ENCODE peak calls at places on chromosomes 11 and 22, in seven cellular contexts. H, S, Q, Z, A, R and T are unnamed samples.

GRCh38 chr11:73625690-73626318 is 20.6 kb upstream of the PLEKHB1 start:
- DNase-seq in H (peak; percentile 77), S (peak; percentile 71), Q (peak; percentile 42), Z (peak; percentile 76), A (peak; percentile 74), R (peak; percentile 74), T (peak; percentile 89)

GRCh38 chr11:120233207-120233803 is 6.6 kb upstream of the POU2F3 start:
- DNase-seq in H (no peak), S (no peak), Q (no peak), Z (no peak), A (no peak), R (no peak), T (no peak)

GRCh38 chr22:19197997-19198865 is 19.7 kb upstream of the SLC25A1 start:
- DNase-seq in H (no peak), S (no peak), Q (no peak), Z (no peak), A (no peak), R (peak; percentile 42), T (no peak)

GRCh38 chr11:28981331-28981865 is 873.2 kb downstream of the METTL15 start:
- DNase-seq in H (peak; percentile 78), S (no peak), Q (no peak), Z (no peak), A (no peak), R (peak; percentile 37), T (no peak)

GRCh38 chr11:78838417-78838816 is 263.8 kb upstream of the NARS2 start:
- DNase-seq in H (peak; percentile 43), S (no peak), Q (no peak), Z (no peak), A (no peak), R (peak; percentile 49), T (no peak)

GRCh38 chr11:69339916-69340565 is 46.1 kb downstream of the MYEOV start:
- DNase-seq in H (no peak), S (no peak), Q (no peak), Z (no peak), A (no peak), R (no peak), T (no peak)

GRCh38 chr11:35097814-35098213 is 41.2 kb upstream of the CD44 start:
- DNase-seq in H (no peak), S (no peak), Q (no peak), Z (no peak), A (no peak), R (no peak), T (no peak)

GRCh38 chr22:42937164-42937854 is 77.6 kb downstream of the PACSIN2 start:
- DNase-seq in H (peak; percentile 87), S (no peak), Q (no peak), Z (no peak), A (peak; percentile 71), R (no peak), T (no peak)

GRCh38 chr11:69797737-69798528 is 21.3 kb downstream of the FGF3 start:
- DNase-seq in H (no peak), S (no peak), Q (no peak), Z (no peak), A (no peak), R (no peak), T (no peak)

GRCh38 chr11:2293396-2294339 is 8.1 kb downstream of the C11orf21 start:
- DNase-seq in H (no peak), S (no peak), Q (no peak), Z (peak; percentile 0), A (no peak), R (no peak), T (no peak)

GRCh38 chr11:468493-468892 is 18.4 kb downstream of the PTDSS2 start:
- DNase-seq in H (no peak), S (no peak), Q (no peak), Z (no peak), A (no peak), R (no peak), T (no peak)

GRCh38 chr22:35835267-35835997 is 117.8 kb downstream of the APOL5 start:
- DNase-seq in H (peak; percentile 62), S (no peak), Q (no peak), Z (no peak), A (no peak), R (no peak), T (no peak)

GRCh38 chr11:41842673-41843072 is 383.2 kb upstream of the LRRC4C start:
- DNase-seq in H (no peak), S (no peak), Q (no peak), Z (no peak), A (no peak), R (no peak), T (no peak)

GRCh38 chr22:47371263-47372090 is 609.0 kb downstream of the TBC1D22A start:
- DNase-seq in H (no peak), S (no peak), Q (no peak), Z (no peak), A (no peak), R (no peak), T (no peak)

GRCh38 chr11:3880724-3881123 is 25.3 kb downstream of the STIM1 start:
- DNase-seq in H (no peak), S (no peak), Q (no peak), Z (no peak), A (peak; percentile 25), R (no peak), T (no peak)

GRCh38 chr11:10125522-10126133 is 168.4 kb downstream of the SBF2 start:
- DNase-seq in H (peak; percentile 18), S (no peak), Q (no peak), Z (no peak), A (no peak), R (no peak), T (no peak)

GRCh38 chr11:94785509-94785908 is 17.4 kb downstream of the AMOTL1 start:
- DNase-seq in H (no peak), S (no peak), Q (no peak), Z (no peak), A (no peak), R (no peak), T (no peak)

GRCh38 chr22:47767403-47767802 is 1005.0 kb downstream of the TBC1D22A start:
- DNase-seq in H (no peak), S (no peak), Q (no peak), Z (no peak), A (no peak), R (no peak), T (no peak)

GRCh38 chr11:78791254-78791653 is 216.6 kb upstream of the NARS2 start:
- DNase-seq in H (no peak), S (no peak), Q (no peak), Z (no peak), A (no peak), R (no peak), T (no peak)

GRCh38 chr22:33515733-33516297 is 404.5 kb downstream of the LARGE1 start:
- DNase-seq in H (no peak), S (no peak), Q (no peak), Z (no peak), A (no peak), R (peak; percentile 27), T (no peak)

GRCh38 chr22:48673806-48674500 is 1153.7 kb downstream of the BRD1 start:
- DNase-seq in H (no peak), S (no peak), Q (no peak), Z (no peak), A (no peak), R (no peak), T (no peak)